ENCODE peak calls at places on chromosomes 16 and 17, in seven cellular contexts. E is AG04450; Y is CD8-positive, alpha-beta T cell; V is A549; M is heart left ventricle; U is stomach; P is heart right ventricle. L is an unnamed sample.

GRCh38 chr16:819336-819735 is 18.8 kb upstream of the GNG13 start:
- DNase-seq in M (no peak), Y (peak; percentile 49), U (no peak), P (no peak), V (no peak), E (no peak), L (no peak)

GRCh38 chr17:8353736-8354135 is 14.1 kb downstream of the ODF4 start:
- DNase-seq in Y (no peak), V (no peak), U (no peak), P (no peak), M (no peak), E (no peak), L (no peak)

GRCh38 chr17:37283414-37283961 is 92.3 kb upstream of the C17orf78 start:
- DNase-seq in U (no peak), E (no peak), Y (no peak), M (no peak), P (no peak), V (no peak), L (no peak)

GRCh38 chr16:64051826-64052225 is 1070.0 kb downstream of the CDH11 start:
- DNase-seq in M (no peak), P (no peak), U (no peak), V (no peak), Y (no peak), E (no peak), L (peak; percentile 3)

GRCh38 chr16:11708421-11708820 is 34.2 kb downstream of the TXNDC11 start:
- DNase-seq in E (no peak), M (no peak), V (no peak), U (no peak), Y (no peak), P (no peak), L (no peak)

GRCh38 chr17:49496183-49496865 is 1.2 kb downstream of the NGFR start:
- DNase-seq in E (no peak), U (peak; percentile 83), V (peak; percentile 83), M (peak; percentile 76), P (peak; percentile 85), Y (peak; percentile 85), L (no peak)

GRCh38 chr16:17780181-17780580 is 309.4 kb upstream of the XYLT1 start:
- DNase-seq in M (no peak), V (no peak), P (no peak), U (no peak), E (no peak), Y (no peak), L (no peak)

GRCh38 chr16:11095935-11096334 is 151.6 kb downstream of the CLEC16A start:
- DNase-seq in V (no peak), U (no peak), M (no peak), P (no peak), Y (no peak), E (no peak), L (no peak)

GRCh38 chr17:78717431-78717980 is 64.6 kb downstream of the CYTH1 start:
- DNase-seq in Y (no peak), V (peak; percentile 74), U (no peak), P (no peak), E (no peak), M (no peak), L (peak; percentile 56)

GRCh38 chr16:58336332-58337089 is 41.7 kb upstream of the PRSS54 start:
- DNase-seq in E (peak; percentile 30), V (peak; percentile 80), M (peak; percentile 79), Y (peak; percentile 87), U (peak; percentile 87), P (peak; percentile 85), L (peak; percentile 52)

GRCh38 chr17:64778367-64779290 is 116.5 kb upstream of the SMURF2 start:
- DNase-seq in Y (no peak), P (no peak), E (no peak), U (peak; percentile 45), V (no peak), M (no peak), L (no peak)

GRCh38 chr17:65755799-65756198 is 194.4 kb upstream of the AXIN2 start:
- DNase-seq in Y (no peak), U (no peak), V (no peak), M (no peak), E (no peak), P (no peak), L (peak; percentile 83)

GRCh38 chr17:44751806-44752205 is 7.0 kb upstream of the ADAM11 start:
- DNase-seq in U (no peak), Y (no peak), E (no peak), M (no peak), V (no peak), P (no peak), L (no peak)

GRCh38 chr16:84495506-84495905 is 9.0 kb downstream of the MEAK7 start:
- DNase-seq in U (peak; percentile 9), V (no peak), M (no peak), E (no peak), Y (no peak), P (no peak), L (no peak)

GRCh38 chr16:58000706-58001676 is at the start of gene USB1:
- DNase-seq in E (peak; percentile 39), M (peak; percentile 90), P (peak; percentile 92), V (peak; percentile 97), Y (peak; percentile 81), U (peak; percentile 89), L (peak; percentile 52)

GRCh38 chr17:80751460-80752368 is 207.1 kb downstream of the RPTOR start:
- DNase-seq in V (no peak), P (no peak), Y (no peak), U (no peak), M (no peak), E (no peak), L (peak; percentile 38)

GRCh38 chr16:28130099-28131088 is 66.9 kb upstream of the GSG1L start:
- DNase-seq in U (no peak), P (no peak), Y (no peak), E (no peak), V (no peak), M (no peak), L (no peak)

GRCh38 chr17:49670641-49671040 is 7.3 kb downstream of the SPOP start:
- DNase-seq in M (no peak), Y (no peak), U (no peak), V (no peak), P (no peak), E (no peak), L (no peak)

GRCh38 chr17:45677770-45678169 is 106.3 kb upstream of the CRHR1 start:
- DNase-seq in P (no peak), E (no peak), V (no peak), Y (no peak), M (no peak), U (no peak), L (no peak)

GRCh38 chr17:21689604-21690003 is 2.7 kb upstream of the KCNJ18 start:
- DNase-seq in V (peak; percentile 21), P (no peak), U (no peak), E (peak; percentile 42), M (no peak), Y (no peak), L (no peak)

GRCh38 chr17:39664581-39665561 is at the start of gene TCAP:
- DNase-seq in E (no peak), U (no peak), M (peak; percentile 77), P (peak; percentile 71), V (no peak), Y (no peak), L (no peak)

GRCh38 chr17:82216301-82217119 is 3.9 kb upstream of the CCDC57 start:
- DNase-seq in M (peak; percentile 71), V (no peak), Y (peak; percentile 44), P (peak; percentile 61), U (peak; percentile 89), E (no peak), L (no peak)
- TF ChIP-seq CTCF in M (no peak), V (no peak), Y (no peak), P (no peak), U (no peak), E (no peak), L (no peak)

DNA sequence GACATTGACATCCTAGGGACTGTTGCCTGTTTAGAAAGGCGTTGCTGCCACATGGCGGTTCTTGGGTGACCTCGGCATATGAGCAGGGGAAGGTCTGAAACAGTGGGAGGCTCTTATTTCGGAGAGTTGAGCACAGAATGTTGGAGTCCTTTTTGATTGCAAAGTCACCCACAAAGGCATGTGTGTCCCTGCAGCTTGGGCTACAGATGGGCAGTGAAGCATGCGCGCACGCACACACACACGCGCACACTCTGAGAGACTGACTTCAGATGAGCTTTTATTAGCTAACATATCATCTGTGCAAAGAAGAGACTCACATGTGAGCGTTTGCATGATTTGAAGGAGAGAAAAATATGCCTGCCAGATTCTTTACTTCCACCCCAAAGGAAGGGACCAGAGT is 104.4 kb downstream of the SHISA9 start:
- DNase-seq in V (no peak), M (no peak), Y (no peak), E (no peak), U (no peak), P (no peak), L (no peak)
- H3K4me3 ChIP-seq in V (no peak overlapping the region), M (no peak overlapping the region), Y (no peak overlapping the region), E (no peak overlapping the region), U (no peak overlapping the region), P (no peak overlapping the region), L (no peak overlapping the region)

GRCh38 chr16:69563605-69564580 is 1.9 kb upstream of the NFAT5 start:
- DNase-seq in P (no peak), M (no peak), V (no peak), E (no peak), Y (peak; percentile 41), U (no peak), L (no peak)

GRCh38 chr16:69565611-69566436 is at the start of gene NFAT5:
- DNase-seq in P (peak; percentile 88), M (peak; percentile 90), E (peak; percentile 41), Y (peak; percentile 87), V (peak; percentile 72), U (peak; percentile 92), L (no peak)

GRCh38 chr16:69564845-69565610 is 738 bp upstream of the NFAT5 start:
- DNase-seq in E (no peak), P (no peak), M (no peak), U (no peak), V (no peak), Y (no peak), L (no peak)

GRCh38 chr16:69566437-69567030 is 768 bp downstream of the NFAT5 start:
- DNase-seq in P (peak; percentile 58), U (peak; percentile 45), M (peak; percentile 77), V (peak; percentile 49), Y (peak; percentile 25), E (no peak), L (no peak)

GRCh38 chr16:69567031-69567680 is 1.4 kb downstream of the NFAT5 start:
- DNase-seq in P (no peak), U (no peak), Y (no peak), V (no peak), M (no peak), E (no peak), L (no peak)
- TF ChIP-seq CTCF in P (no peak), U (peak; percentile 5), Y (peak; percentile 39), V (no peak), M (no peak), E (peak; percentile 40), L (no peak)

DNA sequence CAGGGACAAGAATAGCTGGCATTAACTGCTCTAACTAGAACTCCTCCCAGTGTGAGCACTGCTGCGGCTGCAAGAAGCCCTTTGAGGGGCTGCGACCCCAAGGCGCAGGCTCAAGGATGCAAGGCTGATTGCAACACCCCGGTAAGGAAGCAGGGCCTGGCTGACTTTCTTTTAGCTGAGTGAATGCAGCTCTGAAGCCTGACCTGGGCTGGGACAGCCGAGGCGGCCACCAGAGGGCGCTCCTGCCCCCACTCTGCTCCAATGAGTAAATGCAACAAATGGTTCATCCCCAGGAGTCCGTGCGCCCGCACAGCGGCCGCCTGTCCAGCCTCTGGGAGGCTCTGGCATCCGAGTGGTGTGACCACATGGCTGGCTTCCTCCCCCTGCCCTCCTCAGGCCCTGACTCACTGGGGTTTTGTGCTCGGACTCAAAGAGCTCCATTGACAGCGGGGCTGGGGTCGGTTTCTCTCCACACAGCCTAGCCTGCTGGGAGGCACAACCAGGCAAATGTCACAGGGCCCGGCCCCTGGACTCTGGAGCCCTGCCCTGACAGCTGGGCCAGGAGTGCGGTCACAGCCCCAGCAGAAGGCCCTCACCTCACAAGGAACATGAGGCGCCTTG is at the start of gene SMIM5:
- DNase-seq in U (peak; percentile 89), E (peak; percentile 62), P (peak; percentile 91), Y (peak; percentile 83), M (peak; percentile 86), V (peak; percentile 99), L (peak; percentile 26)
- H3K4me3 ChIP-seq in U (peak within 1 kb of the TSS; percentile 36), E (no peak within 1 kb of the TSS), P (peak within 1 kb of the TSS; percentile 13), Y (no peak within 1 kb of the TSS), M (no peak within 1 kb of the TSS), V (no peak within 1 kb of the TSS), L (no peak within 1 kb of the TSS)